ENCODE peak calls at places on chromosome 19, in six cellular contexts. U is substantia nigra; N is cardiac muscle cell; F is MM.1S; Y is activated CD4-positive, alpha-beta T cell treated with anti-CD3 and anti-CD28 coated beads, Interleukin-2, amount 50 U/mL, for 24 hours; K is germinal center. B is an unnamed sample.

GRCh38 chr19:46984077-46985010 is 35.3 kb upstream of the NPAS1 start:
- DNase-seq in U (no peak), N (peak), F (no peak), Y (no peak), K (no peak), B (no peak)

GRCh38 chr19:45446295-45446694 is 21.5 kb upstream of the FOSB start:
- DNase-seq in U (no peak), N (peak), F (peak), Y (no peak), K (no peak), B (no peak)

GRCh38 chr19:45595814-45596213 is 6.2 kb downstream of the GPR4 start:
- DNase-seq in U (no peak), N (no peak), F (no peak), Y (no peak), K (no peak), B (no peak)

GRCh38 chr19:1668339-1669123 is 16.1 kb upstream of the TCF3 start:
- DNase-seq in U (no peak), N (peak), F (peak), Y (no peak), K (peak), B (no peak)

GRCh38 chr19:2455481-2456300 is 1.1 kb downstream of the LMNB2 start:
- DNase-seq in U (no peak), N (peak), F (peak), Y (no peak), K (peak), B (peak)

GRCh38 chr19:3338541-3339181 is 27.7 kb upstream of the NFIC start:
- DNase-seq in U (no peak), N (no peak), F (no peak), Y (no peak), K (no peak), B (no peak)

GRCh38 chr19:51370230-51370629 is 1.4 kb upstream of the CLDND2 start:
- DNase-seq in U (no peak), N (no peak), F (no peak), Y (no peak), K (no peak), B (no peak)

GRCh38 chr19:48635966-48636858 is 967 bp downstream of the DBP start:
- DNase-seq in U (no peak), N (no peak), F (no peak), Y (no peak), K (no peak), B (no peak)

GRCh38 chr19:5172859-5173577 is 167.6 kb downstream of the PTPRS start:
- DNase-seq in U (no peak), N (peak), F (no peak), Y (no peak), K (no peak), B (no peak)

GRCh38 chr19:18173572-18174294 is at the start of gene IFI30:
- DNase-seq in U (no peak), N (peak), F (peak), Y (no peak), K (peak), B (no peak)

B was measured in type B pancreatic cell.